ENCODE peak calls at places on chromosomes 16 and 17, in nine cellular contexts. One of them, this sample, is unnamed. For H3K36me3, the result is how much of the 10 kb centered on the place peaks cover.

GRCh38 chr16:48271728-48272127 is 24.4 kb upstream of the ABCC11 start:
- DNase-seq in transverse colon: no peak
- DNase-seq in suprapubic skin: no peak
- DNase-seq in spleen: no peak
- DNase-seq in sigmoid colon: no peak
- DNase-seq in prostate gland: no peak
- DNase-seq in GM23338: no peak
- DNase-seq in SK-N-SH: no peak
- DNase-seq in K562: no peak
- DNase-seq in this sample: no peak

GRCh38 chr17:40319651-40320550 is 10.9 kb downstream of the RARA start:
- DNase-seq in transverse colon: peak
- DNase-seq in suprapubic skin: peak
- DNase-seq in spleen: peak
- DNase-seq in sigmoid colon: no peak
- DNase-seq in prostate gland: no peak
- DNase-seq in GM23338: no peak
- DNase-seq in SK-N-SH: peak
- DNase-seq in K562: no peak
- DNase-seq in this sample: no peak

GRCh38 chr16:22183901-22184614 is 21.8 kb downstream of the SDR42E2 start:
- DNase-seq in transverse colon: no peak
- DNase-seq in suprapubic skin: no peak
- DNase-seq in spleen: no peak
- DNase-seq in sigmoid colon: no peak
- DNase-seq in prostate gland: no peak
- DNase-seq in GM23338: peak
- DNase-seq in SK-N-SH: peak
- DNase-seq in K562: peak
- DNase-seq in this sample: no peak

GRCh38 chr17:75096082-75096625 is 8.4 kb downstream of the SLC16A5 start:
- DNase-seq in transverse colon: peak
- DNase-seq in suprapubic skin: no peak
- DNase-seq in spleen: peak
- DNase-seq in sigmoid colon: no peak
- DNase-seq in prostate gland: peak
- DNase-seq in GM23338: peak
- DNase-seq in SK-N-SH: no peak
- DNase-seq in K562: peak
- DNase-seq in this sample: no peak

GRCh38 chr16:35176449-35176848 is 1717.0 kb downstream of the TP53TG3F start:
- DNase-seq in transverse colon: no peak
- DNase-seq in suprapubic skin: no peak
- DNase-seq in spleen: peak
- DNase-seq in sigmoid colon: no peak
- DNase-seq in prostate gland: no peak
- DNase-seq in GM23338: no peak
- DNase-seq in SK-N-SH: no peak
- DNase-seq in K562: no peak
- DNase-seq in this sample: no peak

GRCh38 chr16:70747703-70748631 is 53.0 kb downstream of the VAC14 start:
- DNase-seq in transverse colon: no peak
- DNase-seq in suprapubic skin: no peak
- DNase-seq in spleen: no peak
- DNase-seq in sigmoid colon: no peak
- DNase-seq in prostate gland: no peak
- DNase-seq in GM23338: no peak
- DNase-seq in SK-N-SH: no peak
- DNase-seq in K562: peak
- DNase-seq in this sample: no peak

GRCh38 chr16:72715267-72715666 is 332.7 kb downstream of the ZFHX3 start:
- DNase-seq in transverse colon: no peak
- DNase-seq in suprapubic skin: no peak
- DNase-seq in spleen: no peak
- DNase-seq in sigmoid colon: no peak
- DNase-seq in prostate gland: no peak
- DNase-seq in GM23338: no peak
- DNase-seq in SK-N-SH: no peak
- DNase-seq in K562: no peak
- DNase-seq in this sample: no peak

GRCh38 chr16:11497851-11498289 is 88.8 kb downstream of the LITAF start:
- DNase-seq in transverse colon: no peak
- DNase-seq in suprapubic skin: no peak
- DNase-seq in spleen: no peak
- DNase-seq in sigmoid colon: no peak
- DNase-seq in prostate gland: no peak
- DNase-seq in GM23338: no peak
- DNase-seq in SK-N-SH: no peak
- DNase-seq in K562: no peak
- DNase-seq in this sample: no peak

GRCh38 chr16:79362312-79362970 is 238.1 kb downstream of the MAF start:
- DNase-seq in transverse colon: no peak
- DNase-seq in suprapubic skin: no peak
- DNase-seq in spleen: no peak
- DNase-seq in sigmoid colon: no peak
- DNase-seq in prostate gland: no peak
- DNase-seq in GM23338: peak
- DNase-seq in SK-N-SH: no peak
- DNase-seq in K562: no peak
- DNase-seq in this sample: no peak

GRCh38 chr17:42760652-42761581 is at the start of gene RAMP2:
- DNase-seq in transverse colon: no peak
- DNase-seq in suprapubic skin: peak
- DNase-seq in spleen: peak
- DNase-seq in sigmoid colon: peak
- DNase-seq in prostate gland: no peak
- DNase-seq in GM23338: peak
- DNase-seq in SK-N-SH: peak
- DNase-seq in K562: no peak
- DNase-seq in this sample: no peak

GRCh38 chr17:1713878-1714487 is 3.8 kb upstream of the TLCD2 start:
- DNase-seq in transverse colon: peak
- DNase-seq in suprapubic skin: peak
- DNase-seq in spleen: no peak
- DNase-seq in sigmoid colon: no peak
- DNase-seq in prostate gland: peak
- DNase-seq in GM23338: peak
- DNase-seq in SK-N-SH: peak
- DNase-seq in K562: no peak
- DNase-seq in this sample: no peak

GRCh38 chr17:50909765-50910661 is 43.9 kb upstream of the TOB1 start:
- DNase-seq in transverse colon: no peak
- DNase-seq in suprapubic skin: no peak
- DNase-seq in spleen: no peak
- DNase-seq in sigmoid colon: no peak
- DNase-seq in prostate gland: no peak
- DNase-seq in GM23338: no peak
- DNase-seq in SK-N-SH: no peak
- DNase-seq in K562: no peak
- DNase-seq in this sample: no peak

GRCh38 chr16:61885343-61885742 is 150.9 kb downstream of the CDH8 start:
- DNase-seq in transverse colon: no peak
- DNase-seq in suprapubic skin: no peak
- DNase-seq in spleen: no peak
- DNase-seq in sigmoid colon: no peak
- DNase-seq in prostate gland: no peak
- DNase-seq in GM23338: no peak
- DNase-seq in SK-N-SH: no peak
- DNase-seq in K562: no peak
- DNase-seq in this sample: no peak

GRCh38 chr17:33500141-33500540 is 207.0 kb upstream of the ASIC2 start:
- DNase-seq in transverse colon: no peak
- DNase-seq in suprapubic skin: peak
- DNase-seq in spleen: no peak
- DNase-seq in sigmoid colon: no peak
- DNase-seq in prostate gland: no peak
- DNase-seq in GM23338: no peak
- DNase-seq in SK-N-SH: no peak
- DNase-seq in K562: peak
- DNase-seq in this sample: no peak

GRCh38 chr16:73275448-73275847 is 227.5 kb upstream of the ZFHX3 start:
- DNase-seq in transverse colon: no peak
- DNase-seq in suprapubic skin: no peak
- DNase-seq in spleen: no peak
- DNase-seq in sigmoid colon: no peak
- DNase-seq in prostate gland: no peak
- DNase-seq in GM23338: no peak
- DNase-seq in SK-N-SH: no peak
- DNase-seq in K562: no peak
- DNase-seq in this sample: no peak

GRCh38 chr17:12078791-12079190 is 58.1 kb downstream of the MAP2K4 start:
- DNase-seq in transverse colon: no peak
- DNase-seq in suprapubic skin: no peak
- DNase-seq in spleen: no peak
- DNase-seq in sigmoid colon: no peak
- DNase-seq in prostate gland: no peak
- DNase-seq in GM23338: no peak
- DNase-seq in SK-N-SH: no peak
- DNase-seq in K562: no peak
- DNase-seq in this sample: no peak

DNA sequence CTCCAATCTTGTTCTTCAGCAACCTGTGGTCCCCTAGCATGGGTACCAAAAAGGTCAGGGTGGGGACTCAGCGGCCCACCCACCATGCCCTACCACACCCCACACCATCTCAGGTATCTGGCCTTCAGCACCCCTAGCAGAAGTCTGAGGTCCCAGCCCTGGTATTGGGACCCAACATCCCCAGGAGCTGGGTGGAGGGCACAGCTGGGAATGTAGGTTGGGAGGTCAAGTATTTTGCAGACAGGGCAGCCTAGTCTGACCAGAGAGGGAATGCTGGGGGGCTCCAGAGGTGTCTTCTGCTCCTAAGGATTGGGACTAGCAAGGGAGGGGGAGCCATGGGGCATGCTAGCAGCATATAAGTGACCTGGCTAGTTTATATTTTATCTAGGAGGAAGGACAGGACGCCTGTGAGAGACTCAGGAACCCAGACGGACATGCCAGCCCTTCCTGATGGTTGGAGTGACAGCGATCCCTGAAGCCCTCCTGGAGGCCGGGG is 822 bp upstream of the ADAM11 start:
- DNase-seq in transverse colon: no peak
- DNase-seq in suprapubic skin: no peak
- DNase-seq in spleen: no peak
- DNase-seq in sigmoid colon: no peak
- DNase-seq in prostate gland: no peak
- DNase-seq in GM23338: no peak
- DNase-seq in SK-N-SH: no peak
- DNase-seq in K562: no peak
- DNase-seq in this sample: no peak
- H3K4me3 ChIP-seq in transverse colon: no peak
- H3K4me3 ChIP-seq in suprapubic skin: peak
- H3K4me3 ChIP-seq in spleen: no peak
- H3K4me3 ChIP-seq in sigmoid colon: peak
- H3K4me3 ChIP-seq in prostate gland: no peak
- H3K4me3 ChIP-seq in GM23338: peak
- H3K4me3 ChIP-seq in SK-N-SH: no peak
- H3K4me3 ChIP-seq in K562: no peak
- H3K4me3 ChIP-seq in this sample: no peak

GRCh38 chr16:26976913-26977312 is 89.8 kb upstream of the C16orf82 start:
- DNase-seq in transverse colon: no peak
- DNase-seq in suprapubic skin: no peak
- DNase-seq in spleen: no peak
- DNase-seq in sigmoid colon: no peak
- DNase-seq in prostate gland: no peak
- DNase-seq in GM23338: no peak
- DNase-seq in SK-N-SH: no peak
- DNase-seq in K562: no peak
- DNase-seq in this sample: no peak
- H3K36me3 ChIP-seq in transverse colon: under half
- H3K36me3 ChIP-seq in suprapubic skin: under half
- H3K36me3 ChIP-seq in spleen: under half
- H3K36me3 ChIP-seq in sigmoid colon: under half
- H3K36me3 ChIP-seq in prostate gland: under half
- H3K36me3 ChIP-seq in GM23338: under half
- H3K36me3 ChIP-seq in SK-N-SH: under half
- H3K36me3 ChIP-seq in K562: under half
- H3K36me3 ChIP-seq in this sample: under half

GRCh38 chr16:1181715-1182671 is 29.1 kb downstream of the CACNA1H start:
- DNase-seq in transverse colon: peak
- DNase-seq in suprapubic skin: no peak
- DNase-seq in spleen: no peak
- DNase-seq in sigmoid colon: peak
- DNase-seq in prostate gland: no peak
- DNase-seq in GM23338: no peak
- DNase-seq in SK-N-SH: no peak
- DNase-seq in K562: no peak
- DNase-seq in this sample: no peak
- TF ChIP-seq POLR2AphosphoS5 in transverse colon: no peak
- TF ChIP-seq POLR2AphosphoS5 in suprapubic skin: no peak
- TF ChIP-seq POLR2AphosphoS5 in spleen: no peak
- TF ChIP-seq POLR2AphosphoS5 in sigmoid colon: peak
- TF ChIP-seq POLR2AphosphoS5 in prostate gland: peak
- TF ChIP-seq POLR2AphosphoS5 in GM23338: no peak
- TF ChIP-seq POLR2AphosphoS5 in SK-N-SH: no peak
- TF ChIP-seq POLR2AphosphoS5 in K562: no peak
- TF ChIP-seq POLR2AphosphoS5 in this sample: no peak

GRCh38 chr16:88552815-88553214 is 17.4 kb upstream of the ZC3H18 start:
- DNase-seq in transverse colon: peak
- DNase-seq in suprapubic skin: no peak
- DNase-seq in spleen: no peak
- DNase-seq in sigmoid colon: no peak
- DNase-seq in prostate gland: no peak
- DNase-seq in GM23338: no peak
- DNase-seq in SK-N-SH: no peak
- DNase-seq in K562: no peak
- DNase-seq in this sample: no peak

GRCh38 chr16:88554711-88555264 is 15.4 kb upstream of the ZC3H18 start:
- DNase-seq in transverse colon: no peak
- DNase-seq in suprapubic skin: no peak
- DNase-seq in spleen: no peak
- DNase-seq in sigmoid colon: no peak
- DNase-seq in prostate gland: no peak
- DNase-seq in GM23338: no peak
- DNase-seq in SK-N-SH: no peak
- DNase-seq in K562: no peak
- DNase-seq in this sample: no peak

GRCh38 chr16:88549671-88550643 is 20.2 kb upstream of the ZC3H18 start:
- DNase-seq in transverse colon: no peak
- DNase-seq in suprapubic skin: no peak
- DNase-seq in spleen: peak
- DNase-seq in sigmoid colon: no peak
- DNase-seq in prostate gland: no peak
- DNase-seq in GM23338: no peak
- DNase-seq in SK-N-SH: peak
- DNase-seq in K562: no peak
- DNase-seq in this sample: no peak

GRCh38 chr16:88553739-88554138 is 16.5 kb upstream of the ZC3H18 start:
- DNase-seq in transverse colon: no peak
- DNase-seq in suprapubic skin: no peak
- DNase-seq in spleen: no peak
- DNase-seq in sigmoid colon: no peak
- DNase-seq in prostate gland: no peak
- DNase-seq in GM23338: no peak
- DNase-seq in SK-N-SH: no peak
- DNase-seq in K562: no peak
- DNase-seq in this sample: no peak

DNA sequence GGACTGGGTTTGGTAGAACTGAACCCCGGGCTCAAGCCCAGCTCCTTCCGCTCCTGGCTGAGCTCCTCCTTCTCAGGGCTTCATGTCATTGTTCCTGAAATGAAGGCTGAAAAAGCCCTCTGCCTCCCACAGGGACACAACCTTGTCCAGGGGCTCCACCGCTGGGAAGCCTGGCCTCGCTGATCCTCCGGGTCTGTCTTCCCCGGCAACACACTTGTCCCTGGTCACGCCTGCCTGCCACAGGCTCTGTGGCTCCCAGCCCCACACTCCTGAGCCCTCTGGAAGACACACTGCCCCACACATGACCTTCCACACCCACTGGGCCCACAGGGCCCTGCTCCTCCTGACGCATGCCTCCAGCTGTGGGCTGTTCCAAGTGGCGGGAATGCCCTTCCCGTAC is 18.0 kb upstream of the ZC3H18 start:
- DNase-seq in transverse colon: no peak
- DNase-seq in suprapubic skin: no peak
- DNase-seq in spleen: no peak
- DNase-seq in sigmoid colon: no peak
- DNase-seq in prostate gland: no peak
- DNase-seq in GM23338: no peak
- DNase-seq in SK-N-SH: no peak
- DNase-seq in K562: no peak
- DNase-seq in this sample: no peak
- H3K4me3 ChIP-seq in transverse colon: no peak
- H3K4me3 ChIP-seq in suprapubic skin: no peak
- H3K4me3 ChIP-seq in spleen: no peak
- H3K4me3 ChIP-seq in sigmoid colon: no peak
- H3K4me3 ChIP-seq in prostate gland: no peak
- H3K4me3 ChIP-seq in GM23338: no peak
- H3K4me3 ChIP-seq in SK-N-SH: no peak
- H3K4me3 ChIP-seq in K562: no peak
- H3K4me3 ChIP-seq in this sample: no peak